ENCODE peak calls at places on chromosome 21, in six cellular contexts. X is mesothelial cell of epicardium, F is HCT116, E is dorsolateral prefrontal cortex, Q is cardiac fibroblast, H is suprapubic skin. R is an unnamed sample.

GRCh38 chr21:16116798-16117197 is 387.0 kb downstream of the USP25 start:
- DNase-seq in Q (peak), H (no peak), E (no peak), X (no peak), F (no peak), R (no peak)

GRCh38 chr21:40120944-40121575 is 253.8 kb downstream of the PCP4 start:
- DNase-seq in Q (peak), X (no peak), H (no peak), F (no peak), E (no peak), R (no peak)

GRCh38 chr21:29017639-29018237 is 1.4 kb downstream of the RWDD2B start:
- DNase-seq in E (no peak), F (no peak), Q (peak), H (no peak), X (no peak), R (no peak)

GRCh38 chr21:28771790-28772501 is 220.7 kb downstream of the LTN1 start:
- DNase-seq in Q (peak), E (no peak), F (no peak), X (no peak), H (no peak), R (no peak)

GRCh38 chr21:33947451-33948095 is 32.0 kb upstream of the ATP5PO start:
- DNase-seq in X (peak), Q (peak), H (peak), E (peak), F (peak), R (peak)

GRCh38 chr21:42846221-42846620 is 33.1 kb downstream of the WDR4 start:
- DNase-seq in H (peak), F (no peak), Q (no peak), X (no peak), E (no peak), R (no peak)

GRCh38 chr21:29154270-29154669 is 23.8 kb downstream of the MAP3K7CL start:
- DNase-seq in H (no peak), E (no peak), X (no peak), Q (no peak), F (no peak), R (no peak)

GRCh38 chr21:42539342-42539741 is 25.7 kb downstream of the SLC37A1 start:
- DNase-seq in F (no peak), E (no peak), H (peak), Q (no peak), X (no peak), R (no peak)

GRCh38 chr21:25449950-25450349 is 157.3 kb downstream of the MRPL39 start:
- DNase-seq in X (no peak), E (no peak), Q (no peak), H (no peak), F (no peak), R (no peak)

GRCh38 chr21:39633043-39633442 is 20.3 kb downstream of the B3GALT5 start:
- DNase-seq in H (no peak), X (no peak), F (peak), Q (no peak), E (no peak), R (no peak)

GRCh38 chr21:16269497-16269896 is 539.7 kb downstream of the USP25 start:
- DNase-seq in H (no peak), E (no peak), X (no peak), F (no peak), Q (no peak), R (no peak)

GRCh38 chr21:42570841-42571387 is 57.3 kb downstream of the SLC37A1 start:
- DNase-seq in H (peak), F (no peak), X (no peak), Q (no peak), E (peak), R (peak)

GRCh38 chr21:30463713-30464112 is 16.5 kb downstream of the KRTAP19-1 start:
- DNase-seq in E (no peak), X (no peak), F (no peak), H (no peak), Q (no peak), R (no peak)
- TF ChIP-seq CTCF in E (no peak), X (peak), F (peak), H (peak), Q (peak), R (peak)

GRCh38 chr21:31877558-31877957 is 4.7 kb downstream of the HUNK start:
- DNase-seq in E (no peak), Q (no peak), H (no peak), X (no peak), F (no peak), R (no peak)

GRCh38 chr21:31879911-31880310 is 7.1 kb downstream of the HUNK start:
- DNase-seq in F (no peak), H (no peak), Q (no peak), X (no peak), E (no peak), R (no peak)

GRCh38 chr21:31880816-31881215 is 8.0 kb downstream of the HUNK start:
- DNase-seq in E (no peak), F (no peak), Q (no peak), H (no peak), X (no peak), R (no peak)

GRCh38 chr21:31879251-31879650 is 6.4 kb downstream of the HUNK start:
- DNase-seq in F (no peak), H (no peak), E (no peak), X (no peak), Q (no peak), R (no peak)

GRCh38 chr21:31878831-31879230 is 6.0 kb downstream of the HUNK start:
- DNase-seq in H (no peak), Q (no peak), X (no peak), E (no peak), F (no peak), R (no peak)
- TF ChIP-seq CTCF in H (no peak), Q (no peak), X (no peak), E (no peak), F (no peak), R (no peak)

GRCh38 chr21:31115249-31115648 is 77.0 kb upstream of the KRTAP19-8 start:
- DNase-seq in E (no peak), F (no peak), Q (no peak), H (no peak), X (no peak), R (no peak)

GRCh38 chr21:31119199-31119598 is 80.9 kb upstream of the KRTAP19-8 start:
- DNase-seq in E (no peak), Q (no peak), H (no peak), F (no peak), X (no peak), R (no peak)

GRCh38 chr21:31117046-31117916 is 79.0 kb upstream of the KRTAP19-8 start:
- DNase-seq in E (no peak), F (peak), X (no peak), Q (peak), H (no peak), R (no peak)
- TF ChIP-seq CTCF in E (no peak), F (peak), X (no peak), Q (no peak), H (no peak), R (no peak)

GRCh38 chr21:36480618-36481017 is 696 bp upstream of the CLDN14 start:
- DNase-seq in E (peak), H (no peak), F (no peak), X (no peak), Q (no peak), R (no peak)

GRCh38 chr21:36478207-36478701 is 1.7 kb downstream of the CLDN14 start:
- DNase-seq in F (no peak), H (no peak), X (no peak), E (no peak), Q (peak), R (no peak)

GRCh38 chr21:36479415-36480402 is at the start of gene CLDN14:
- DNase-seq in Q (no peak), H (no peak), F (no peak), X (no peak), E (peak), R (no peak)

GRCh38 chr21:36477559-36477958 is 2.4 kb downstream of the CLDN14 start:
- DNase-seq in E (no peak), H (no peak), Q (no peak), F (no peak), X (no peak), R (no peak)

DNA sequence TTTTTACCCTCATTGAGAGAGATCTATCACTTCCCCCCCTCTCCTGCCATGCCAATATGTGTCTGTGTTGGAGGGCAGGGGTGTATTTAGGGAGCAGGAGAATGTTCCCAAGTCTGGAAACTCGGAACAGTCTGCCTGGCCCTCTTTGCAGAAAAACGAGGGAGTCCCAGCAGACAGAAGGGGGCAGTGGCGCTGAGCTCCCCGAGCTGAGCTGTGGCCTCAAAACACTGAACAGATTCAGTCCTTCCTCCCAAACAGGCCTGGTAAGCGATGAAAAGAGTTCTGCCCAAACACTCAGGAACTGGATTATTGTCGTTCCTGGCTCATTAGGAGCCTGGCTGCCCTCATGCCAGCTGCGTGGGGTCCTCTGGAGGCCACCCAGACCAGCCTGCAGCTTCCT is 981 bp downstream of the CLDN14 start:
- DNase-seq in F (no peak), H (no peak), E (peak), X (no peak), Q (peak), R (no peak)
- TF ChIP-seq CTCF in F (peak), H (no peak), E (no peak), X (no peak), Q (peak), R (peak)

GRCh38 chr21:22965455-22966125 is 1967.4 kb downstream of the NCAM2 start:
- DNase-seq in E (no peak), F (no peak), H (no peak), Q (no peak), X (no peak), R (no peak)
- TF ChIP-seq CTCF in E (no peak), F (no peak), H (no peak), Q (no peak), X (no peak), R (no peak)

DNA sequence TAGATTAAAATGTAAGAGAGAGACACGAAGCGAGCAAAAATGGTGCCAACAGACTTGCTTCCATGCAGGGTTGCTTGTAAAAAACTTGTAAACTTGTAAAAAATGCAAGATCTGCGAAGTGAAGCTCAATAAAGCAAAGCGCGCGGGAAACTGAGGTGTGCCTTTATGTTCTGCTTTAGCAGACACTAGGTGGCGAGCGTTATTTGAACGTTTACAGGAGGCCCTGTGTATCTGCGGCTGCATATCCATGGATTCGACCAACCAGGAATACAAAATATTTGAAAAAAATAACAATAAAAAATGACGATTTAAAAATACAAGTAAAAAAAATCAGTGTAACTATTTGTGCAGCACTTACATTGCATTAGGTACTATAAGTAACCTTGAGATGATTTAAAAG is 1.5 kb downstream of the UBE2G2 start:
- DNase-seq in F (no peak), E (no peak), X (no peak), Q (peak), H (no peak), R (no peak)
- TF ChIP-seq CTCF in F (peak), E (peak), X (peak), Q (peak), H (no peak), R (peak)

DNA sequence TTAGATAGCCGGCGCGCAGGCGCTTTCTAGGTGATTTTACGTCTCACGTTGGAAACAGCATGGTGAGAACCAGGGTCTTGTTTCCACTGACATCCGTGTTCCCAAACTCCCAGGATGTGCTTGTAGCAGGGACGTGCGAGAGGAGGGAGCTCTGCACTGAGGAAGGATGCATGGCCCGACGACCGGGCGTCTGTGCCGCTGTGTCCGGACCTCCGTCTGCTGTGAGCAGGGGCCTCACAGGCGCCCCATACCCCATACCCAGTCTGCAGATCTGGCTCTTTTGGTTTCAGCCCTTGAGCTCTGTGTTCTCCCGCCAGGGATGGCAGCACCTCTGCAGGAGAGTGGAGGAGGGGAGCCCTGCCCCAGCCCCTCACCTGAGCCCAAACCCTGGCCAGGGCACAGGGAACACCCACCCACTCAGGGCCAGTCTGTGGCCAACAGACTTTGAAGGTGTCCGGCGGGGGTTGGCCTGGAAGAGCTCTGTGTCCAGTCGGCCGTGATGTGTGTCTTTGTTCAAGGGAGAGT is 67.2 kb upstream of the COL6A1 start:
- DNase-seq in F (no peak), H (no peak), Q (no peak), E (no peak), X (no peak), R (no peak)
- TF ChIP-seq CTCF in F (no peak), H (no peak), Q (no peak), E (no peak), X (no peak), R (no peak)

GRCh38 chr21:41378849-41379248 is 17.0 kb downstream of the MX2 start:
- DNase-seq in F (no peak), X (no peak), Q (no peak), E (no peak), H (no peak), R (no peak)
- TF ChIP-seq CTCF in F (no peak), X (no peak), Q (no peak), E (no peak), H (no peak), R (no peak)

GRCh38 chr21:35933466-35933865 is 126.9 kb downstream of the SETD4 start:
- DNase-seq in F (peak), H (peak), X (no peak), E (no peak), Q (peak), R (no peak)
- TF ChIP-seq CTCF in F (peak), H (no peak), X (no peak), E (no peak), Q (peak), R (no peak)

GRCh38 chr21:26965091-26965566 is 1.8 kb downstream of the ADAMTS5 start:
- DNase-seq in E (no peak), H (peak), Q (no peak), X (no peak), F (no peak), R (no peak)

GRCh38 chr21:26964379-26964778 is 2.5 kb downstream of the ADAMTS5 start:
- DNase-seq in F (no peak), E (no peak), H (peak), X (no peak), Q (peak), R (no peak)

GRCh38 chr21:26958792-26959191 is 8.1 kb downstream of the ADAMTS5 start:
- DNase-seq in E (no peak), H (no peak), Q (no peak), F (no peak), X (no peak), R (no peak)

GRCh38 chr21:26962516-26963305 is 4.2 kb downstream of the ADAMTS5 start:
- DNase-seq in X (no peak), F (no peak), Q (peak), H (no peak), E (no peak), R (no peak)

DNA sequence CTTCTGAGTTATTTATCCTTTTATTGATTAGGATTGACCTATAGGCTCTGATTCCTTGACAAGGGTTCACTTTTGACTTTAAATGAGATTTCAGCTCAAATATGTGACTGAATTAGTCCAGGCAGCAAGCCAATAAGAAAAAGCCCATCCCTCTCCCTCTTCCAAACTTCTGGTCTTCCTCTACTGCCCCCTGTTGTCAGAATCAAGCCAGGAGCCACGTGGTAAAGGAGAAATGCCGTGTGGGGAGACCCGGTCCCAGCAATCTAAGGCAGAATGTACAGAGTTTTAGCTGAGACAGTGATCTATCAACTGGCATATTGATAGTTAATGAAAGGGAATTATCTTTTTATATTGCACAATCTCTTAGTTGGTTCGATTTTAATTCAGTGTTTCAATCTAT is 5.2 kb downstream of the ADAMTS5 start:
- DNase-seq in X (no peak), Q (no peak), H (no peak), F (no peak), E (no peak), R (no peak)
- TF ChIP-seq CTCF in X (no peak), Q (peak), H (peak), F (no peak), E (no peak), R (peak)

R was measured in progenitor cell of endocrine pancreas.